ENCODE peak calls at places on chromosomes 3 and 15, in four cellular contexts. V is mammary epithelial cell, M is osteoblast, P is cardiac fibroblast. O is an unnamed sample.
A peak's percentile ranks its signal among the peaks of the same experiment; 100 is the strongest.

GRCh38 chr3:142180761-142181362 is 31.5 kb upstream of the TFDP2 start:
- DNase-seq in P (peak; percentile 60), M (no peak), V (peak; percentile 1), O (peak; percentile 71)

GRCh38 chr3:46465196-46465520 is 453 bp upstream of the LTF start:
- DNase-seq in M (no peak), P (no peak), V (no peak), O (no peak)

GRCh38 chr15:33201376-33202189 is 7.1 kb upstream of the FMN1 start:
- DNase-seq in V (peak; percentile 91), P (peak; percentile 43), M (peak; percentile 68), O (no peak)

GRCh38 chr3:156899951-156900350 is 73.8 kb downstream of the LEKR1 start:
- DNase-seq in M (no peak), V (no peak), P (peak; percentile 9), O (peak; percentile 6)

GRCh38 chr3:171838218-171838720 is 4.9 kb upstream of the TMEM212 start:
- DNase-seq in M (peak; percentile 49), V (peak; percentile 23), P (peak; percentile 94), O (peak; percentile 96)

GRCh38 chr3:78116874-78117273 is 1077.0 kb downstream of the ROBO2 start:
- DNase-seq in M (no peak), P (peak; percentile 66), V (no peak), O (no peak)

GRCh38 chr3:70984756-70985155 is 598.8 kb downstream of the FOXP1 start:
- DNase-seq in P (no peak), M (no peak), V (no peak), O (no peak)

GRCh38 chr3:120393761-120394160 is 44.6 kb upstream of the LRRC58 start:
- DNase-seq in V (no peak), M (no peak), P (no peak), O (no peak)

GRCh38 chr15:66802087-66803001 is 100.3 kb downstream of the SMAD6 start:
- DNase-seq in V (no peak), M (peak; percentile 88), P (peak; percentile 55), O (peak; percentile 39)

GRCh38 chr15:25731411-25731810 is 131.7 kb downstream of the ATP10A start:
- DNase-seq in P (no peak), M (peak; percentile 69), V (no peak), O (no peak)

GRCh38 chr15:81189583-81190283 is 6.9 kb upstream of the IL16 start:
- DNase-seq in P (peak; percentile 98), V (peak; percentile 63), M (peak; percentile 87), O (peak; percentile 99)

GRCh38 chr15:77497942-77498361 is 77.3 kb downstream of the HMG20A start:
- DNase-seq in P (no peak), V (no peak), M (peak; percentile 22), O (peak; percentile 32)

GRCh38 chr3:20569310-20569709 is 383.3 kb upstream of the SGO1 start:
- DNase-seq in P (no peak), V (no peak), M (no peak), O (no peak)

GRCh38 chr15:82930466-82930865 is 22.1 kb downstream of the HOMER2 start:
- DNase-seq in V (no peak), P (no peak), M (no peak), O (no peak)

GRCh38 chr3:88180398-88180999 is 30.7 kb downstream of the C3orf38 start:
- DNase-seq in V (peak; percentile 37), P (peak; percentile 78), M (peak; percentile 32), O (peak; percentile 70)

GRCh38 chr3:196422976-196423781 is 9.0 kb downstream of the UBXN7 start:
- DNase-seq in V (peak; percentile 40), P (no peak), M (peak; percentile 39), O (peak; percentile 11)

GRCh38 chr3:49092948-49093852 is 671 bp downstream of the QRICH1 start:
- DNase-seq in M (peak; percentile 91), P (peak; percentile 88), V (peak; percentile 75), O (peak; percentile 88)

GRCh38 chr15:86650084-86650483 is 570.4 kb downstream of the AGBL1 start:
- DNase-seq in P (no peak), V (peak; percentile 44), M (no peak), O (no peak)

GRCh38 chr3:111764645-111765091 is 94.4 kb upstream of the PHLDB2 start:
- DNase-seq in P (peak; percentile 72), M (no peak), V (peak; percentile 77), O (peak; percentile 68)

GRCh38 chr3:48189321-48189720 is 1.1 kb upstream of the CDC25A start:
- DNase-seq in M (peak; percentile 55), V (no peak), P (no peak), O (no peak)

GRCh38 chr3:146594843-146595482 is 10.2 kb downstream of the PLSCR5 start:
- DNase-seq in P (peak; percentile 55), V (no peak), M (peak; percentile 26), O (peak; percentile 44)

GRCh38 chr3:37739579-37740290 is 121.9 kb upstream of the CTDSPL start:
- DNase-seq in M (no peak), V (no peak), P (no peak), O (no peak)

GRCh38 chr15:28901587-28901980 is 15.8 kb downstream of the APBA2 start:
- DNase-seq in P (no peak), M (no peak), V (no peak), O (no peak)

GRCh38 chr3:47579875-47580274 is 1.2 kb upstream of the CSPG5 start:
- DNase-seq in V (no peak), P (no peak), M (no peak), O (no peak)

GRCh38 chr3:195540031-195540430 is 3.1 kb downstream of the PPP1R2 start:
- DNase-seq in M (no peak), P (no peak), V (no peak), O (no peak)

GRCh38 chr3:53346922-53347260 is 452 bp downstream of the DCP1A start:
- DNase-seq in V (no peak), P (no peak), M (no peak), O (no peak)

GRCh38 chr15:65008989-65009388 is 19.3 kb upstream of the SPG21 start:
- DNase-seq in V (peak; percentile 21), M (no peak), P (peak; percentile 17), O (no peak)

GRCh38 chr3:45566951-45567411 is 27.6 kb upstream of the LIMD1 start:
- DNase-seq in P (no peak), V (no peak), M (no peak), O (no peak)

GRCh38 chr3:144259267-144259666 is 287.6 kb downstream of the DIPK2A start:
- DNase-seq in V (no peak), M (no peak), P (no peak), O (no peak)

GRCh38 chr3:184757010-184757651 is 45.3 kb upstream of the MAGEF1 start:
- DNase-seq in V (peak; percentile 67), M (peak; percentile 98), P (peak; percentile 81), O (peak; percentile 95)

GRCh38 chr3:135867911-135868310 is 97.6 kb upstream of the PPP2R3A start:
- DNase-seq in M (no peak), V (no peak), P (no peak), O (no peak)

GRCh38 chr15:97875513-97876285 is 84.8 kb upstream of the ARRDC4 start:
- DNase-seq in P (no peak), M (no peak), V (no peak), O (no peak)

GRCh38 chr15:96792216-96792615 is 461.7 kb downstream of the NR2F2 start:
- DNase-seq in P (no peak), M (no peak), V (no peak), O (no peak)

GRCh38 chr3:16985608-16986007 is 100.9 kb downstream of the PLCL2 start:
- DNase-seq in V (no peak), P (no peak), M (no peak), O (no peak)

GRCh38 chr15:75578206-75578947 is 738 bp downstream of the PTPN9 start:
- DNase-seq in V (peak; percentile 14), M (peak; percentile 83), P (no peak), O (no peak)

GRCh38 chr3:16824085-16824696 is 60.6 kb upstream of the PLCL2 start:
- DNase-seq in M (no peak), P (no peak), V (no peak), O (no peak)

GRCh38 chr3:14431928-14432834 is 29.8 kb downstream of the SLC6A6 start:
- DNase-seq in M (peak; percentile 96), V (peak; percentile 81), P (peak; percentile 77), O (peak; percentile 76)
- H3K4me3 ChIP-seq in M (peak overlapping the region; percentile 18), V (no peak overlapping the region), P (no peak overlapping the region), O (no peak overlapping the region)

DNA sequence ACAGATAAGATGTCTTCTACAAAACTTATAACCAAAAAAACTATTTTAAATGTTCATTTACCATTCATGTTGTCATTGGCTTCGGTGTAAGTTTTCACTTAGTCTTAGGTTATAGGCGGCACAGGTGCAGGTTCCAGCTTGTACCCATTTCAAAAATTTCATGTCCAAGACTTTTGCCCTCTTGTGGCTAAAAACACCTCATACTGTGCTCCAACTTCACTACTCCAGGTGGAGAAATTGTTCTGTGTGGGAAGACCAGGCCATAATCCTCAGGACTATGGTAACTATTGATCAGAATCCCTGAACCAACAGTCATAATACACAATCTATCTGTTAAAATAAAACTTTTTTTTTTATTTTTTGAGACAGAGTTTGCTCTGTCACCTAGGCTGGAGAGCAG is 95.2 kb upstream of the ATP11B start:
- DNase-seq in V (no peak), P (no peak), M (no peak), O (no peak)
- TF ChIP-seq CTCF in V (no peak), P (no peak), M (no peak), O (no peak)

GRCh38 chr3:52092891-52093290 is 36.5 kb upstream of the DUSP7 start:
- DNase-seq in P (no peak), M (no peak), V (no peak), O (no peak)
- H3K4me3 ChIP-seq in P (no peak overlapping the region), M (no peak overlapping the region), V (no peak overlapping the region), O (no peak overlapping the region)

DNA sequence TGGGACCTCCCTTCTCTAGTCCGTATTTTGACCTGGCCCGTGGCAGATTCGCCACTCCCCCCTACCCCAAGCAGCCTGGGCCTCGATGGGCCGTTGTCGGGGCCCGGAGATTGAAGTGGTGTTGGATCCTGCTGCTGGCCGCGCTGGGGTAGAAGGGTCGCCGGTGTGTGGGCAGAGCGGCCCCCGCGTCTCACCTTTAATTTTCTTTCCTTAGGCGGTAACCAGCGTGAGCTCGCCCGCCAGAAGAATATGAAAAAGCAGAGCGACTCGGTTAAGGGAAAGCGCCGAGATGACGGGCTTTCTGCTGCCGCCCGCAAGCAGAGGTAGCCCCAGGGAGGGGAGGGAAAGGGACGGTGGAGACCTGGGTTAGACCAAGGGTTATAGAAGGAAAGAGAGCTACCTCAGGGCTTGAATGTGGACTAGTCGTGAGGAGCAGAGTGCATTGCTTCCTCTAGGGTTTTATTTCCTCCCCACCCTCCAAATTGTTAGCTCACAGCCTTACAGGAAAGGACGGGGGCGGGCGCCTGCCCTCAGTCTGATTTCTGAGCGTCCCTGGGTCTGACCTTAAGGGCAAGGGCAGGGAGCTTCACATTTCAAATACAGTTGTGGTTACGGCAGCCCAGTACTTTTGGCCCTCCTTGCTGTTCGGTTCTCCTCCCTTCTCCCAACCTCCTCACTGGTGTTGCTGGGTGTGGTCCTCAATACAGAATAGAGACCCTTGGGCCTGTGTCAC is 807 bp downstream of the SERF2 start:
- DNase-seq in M (no peak), V (peak; percentile 22), P (peak; percentile 45), O (peak; percentile 40)
- TF ChIP-seq CTCF in M (peak; percentile 29), V (no peak), P (no peak), O (peak; percentile 9)

DNA sequence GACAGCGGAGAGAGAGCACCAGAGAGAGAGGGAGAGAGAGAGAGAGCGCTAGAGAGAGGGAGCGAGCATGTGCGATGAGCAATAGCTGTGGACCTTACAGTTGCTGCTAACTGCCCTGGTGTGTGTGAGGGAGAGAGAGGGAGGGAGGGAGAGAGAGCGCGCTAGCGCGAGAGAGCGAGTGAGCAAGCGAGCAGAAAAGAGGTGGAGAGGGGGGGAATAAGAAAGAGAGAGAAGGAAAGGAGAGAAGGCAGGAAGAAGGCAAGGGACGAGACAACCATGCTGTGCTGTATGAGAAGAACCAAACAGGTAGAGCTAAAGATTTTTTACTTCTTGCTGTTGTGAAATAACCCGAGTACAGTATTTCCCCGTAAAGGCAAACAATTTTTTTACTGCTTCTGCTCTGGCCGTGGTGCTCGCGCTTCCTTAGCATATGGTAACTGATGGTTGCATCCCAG is at the start of gene GAP43:
- DNase-seq in V (peak; percentile 58), P (peak; percentile 85), M (peak; percentile 39), O (peak; percentile 81)
- H3K4me3 ChIP-seq in V (peak within 1 kb of the TSS; percentile 22), P (peak within 1 kb of the TSS; percentile 24), M (peak within 1 kb of the TSS; percentile 66), O (peak within 1 kb of the TSS; percentile 55)

GRCh38 chr15:52568569-52569243 is at the start of gene ARPP19:
- DNase-seq in V (peak; percentile 93), P (peak; percentile 94), M (peak; percentile 92), O (peak; percentile 87)
- TF ChIP-seq CTCF in V (no peak), P (no peak), M (no peak), O (no peak)

O was measured in fibroblast of pulmonary artery.